ENCODE peak calls at places on chromosomes 13 and 19, in four cellular contexts. W, J, Q and T are unnamed samples.

GRCh38 chr13:95536629-95537241 is 15.8 kb upstream of the CLDN10 start:
- DNase-seq in W (no peak), J (no peak), Q (no peak), T (no peak)

GRCh38 chr19:18519962-18520847 is 1.7 kb downstream of the ELL start:
- DNase-seq in W (no peak), J (peak), Q (peak), T (no peak)

GRCh38 chr13:110323172-110323851 is 16.2 kb downstream of the COL4A2 start:
- DNase-seq in W (no peak), J (no peak), Q (no peak), T (no peak)

GRCh38 chr19:4324228-4324627 is 14.4 kb downstream of the STAP2 start:
- DNase-seq in W (no peak), J (no peak), Q (no peak), T (no peak)

GRCh38 chr13:24180743-24181384 is 20.3 kb downstream of the SPATA13 start:
- DNase-seq in W (no peak), J (no peak), Q (no peak), T (no peak)

GRCh38 chr13:37934339-37935191 is 65.0 kb upstream of the TRPC4 start:
- DNase-seq in W (no peak), J (no peak), Q (no peak), T (no peak)

GRCh38 chr13:74406439-74406838 is 272.2 kb upstream of the KLF12 start:
- DNase-seq in W (no peak), J (no peak), Q (no peak), T (no peak)

GRCh38 chr13:71290963-71291937 is 575.8 kb downstream of the DACH1 start:
- DNase-seq in W (peak), J (no peak), Q (peak), T (no peak)